ENCODE peak calls at places on chromosomes 13 and 19, in eight cellular contexts. O is aorta, B is fibroblast of the aortic adventitia, F is HCT116, K is pancreas, D is body of pancreas, Q is HFF-Myc, R is GM12865. J is an unnamed sample.

GRCh38 chr19:283395-283794 is 7.8 kb downstream of the PLPP2 start:
- DNase-seq in D (no peak), Q (no peak), F (no peak), B (no peak), O (no peak), R (no peak), K (no peak), J (no peak)

GRCh38 chr19:16566161-16566560 is 6.1 kb downstream of the SLC35E1 start:
- DNase-seq in F (no peak), B (no peak), O (no peak), D (peak), K (no peak), Q (no peak), R (no peak), J (no peak)

GRCh38 chr13:41311607-41312500 is 787 bp downstream of the NAA16 start:
- DNase-seq in D (peak), O (peak), F (no peak), K (peak), B (peak), R (peak), Q (no peak), J (peak)

GRCh38 chr13:50572129-50572528 is 271.4 kb downstream of the DLEU7 start:
- DNase-seq in Q (no peak), F (no peak), D (no peak), R (no peak), K (no peak), B (no peak), O (no peak), J (no peak)

GRCh38 chr13:59750860-59751259 is 412.9 kb downstream of the DIAPH3 start:
- DNase-seq in D (peak), B (peak), F (no peak), O (no peak), R (no peak), Q (peak), K (peak), J (peak)

GRCh38 chr19:38362076-38362945 is 12.1 kb upstream of the PSMD8 start:
- DNase-seq in O (peak), Q (no peak), R (peak), F (peak), K (peak), D (peak), B (peak), J (peak)

GRCh38 chr19:3618811-3619630 is 7.6 kb downstream of the CACTIN start:
- DNase-seq in B (no peak), O (peak), K (no peak), F (no peak), Q (no peak), D (no peak), R (no peak), J (peak)

GRCh38 chr13:21181671-21182070 is 5.2 kb downstream of the MRPL57 start:
- DNase-seq in D (no peak), F (no peak), R (no peak), Q (no peak), B (no peak), O (no peak), K (no peak), J (no peak)

GRCh38 chr19:46621191-46622117 is 3.4 kb downstream of the PTGIR start:
- DNase-seq in O (peak), K (no peak), Q (no peak), F (no peak), D (no peak), R (no peak), B (no peak), J (peak)

GRCh38 chr13:112812306-112813034 is 122.6 kb downstream of the ATP11A start:
- DNase-seq in B (no peak), K (no peak), Q (no peak), O (no peak), F (no peak), D (no peak), R (no peak), J (no peak)

GRCh38 chr13:58547419-58547818 is 915.9 kb downstream of the PCDH17 start:
- DNase-seq in R (no peak), B (no peak), K (no peak), Q (no peak), F (no peak), O (no peak), D (no peak), J (no peak)

GRCh38 chr13:97000295-97000925 is 6.1 kb upstream of the OXGR1 start:
- DNase-seq in F (no peak), Q (no peak), R (no peak), D (no peak), O (no peak), B (no peak), K (no peak), J (no peak)

GRCh38 chr19:1269478-1270167 is 491 bp downstream of the CIRBP start:
- DNase-seq in O (peak), K (peak), B (peak), R (peak), F (no peak), D (peak), Q (peak), J (peak)

GRCh38 chr13:85610024-85610423 is 189.2 kb downstream of the SLITRK6 start:
- DNase-seq in Q (no peak), F (no peak), D (no peak), B (no peak), O (no peak), R (no peak), K (no peak), J (no peak)

GRCh38 chr19:37986048-37986750 is 79.2 kb downstream of the SIPA1L3 start:
- DNase-seq in B (no peak), K (no peak), F (no peak), R (peak), D (no peak), Q (no peak), O (no peak), J (no peak)

GRCh38 chr19:704447-704741 is 4.3 kb upstream of the PALM start:
- DNase-seq in B (no peak), K (no peak), R (no peak), O (no peak), D (no peak), Q (no peak), F (no peak), J (no peak)

GRCh38 chr13:33677215-33677614 is 140.7 kb upstream of the RFC3 start:
- DNase-seq in O (no peak), D (no peak), F (no peak), R (no peak), K (no peak), Q (no peak), B (no peak), J (no peak)

GRCh38 chr13:48159436-48160225 is 64.7 kb upstream of the MED4 start:
- DNase-seq in O (no peak), D (no peak), F (no peak), K (no peak), B (peak), R (no peak), Q (no peak), J (no peak)

GRCh38 chr19:29836409-29836825 is 24.6 kb downstream of the CCNE1 start:
- DNase-seq in Q (no peak), B (no peak), F (no peak), K (no peak), D (no peak), O (no peak), R (peak), J (no peak)

GRCh38 chr19:21328885-21329605 is at the start of gene ZNF708:
- DNase-seq in B (peak), D (peak), O (peak), Q (peak), R (peak), K (peak), F (peak), J (peak)

GRCh38 chr19:53183146-53183545 is 10.0 kb downstream of the ZNF665 start:
- DNase-seq in R (no peak), O (no peak), F (no peak), K (no peak), D (no peak), B (no peak), Q (no peak), J (no peak)

GRCh38 chr13:29901714-29902631 is 51.6 kb upstream of the UBL3 start:
- DNase-seq in Q (peak), B (peak), K (no peak), O (peak), R (no peak), F (no peak), D (peak), J (no peak)

GRCh38 chr13:23609414-23610186 is 39.4 kb downstream of the TNFRSF19 start:
- DNase-seq in Q (peak), K (no peak), F (no peak), O (no peak), B (peak), D (no peak), R (peak), J (peak)

GRCh38 chr19:29999490-29999889 is 57.5 kb downstream of the URI1 start:
- DNase-seq in R (no peak), Q (no peak), F (no peak), D (no peak), O (no peak), K (no peak), B (no peak), J (no peak)

GRCh38 chr19:38049105-38049649 is 142.2 kb downstream of the SIPA1L3 start:
- DNase-seq in Q (peak), R (peak), D (no peak), O (no peak), K (no peak), F (no peak), B (no peak), J (no peak)

GRCh38 chr19:40279120-40279551 is 6.0 kb downstream of the AKT2 start:
- DNase-seq in Q (no peak), D (no peak), B (peak), F (no peak), K (no peak), R (peak), O (peak), J (peak)

GRCh38 chr13:82766732-82767321 is 1115.4 kb downstream of the SLITRK1 start:
- DNase-seq in R (no peak), D (no peak), F (no peak), B (no peak), Q (no peak), O (no peak), K (no peak), J (no peak)

DNA sequence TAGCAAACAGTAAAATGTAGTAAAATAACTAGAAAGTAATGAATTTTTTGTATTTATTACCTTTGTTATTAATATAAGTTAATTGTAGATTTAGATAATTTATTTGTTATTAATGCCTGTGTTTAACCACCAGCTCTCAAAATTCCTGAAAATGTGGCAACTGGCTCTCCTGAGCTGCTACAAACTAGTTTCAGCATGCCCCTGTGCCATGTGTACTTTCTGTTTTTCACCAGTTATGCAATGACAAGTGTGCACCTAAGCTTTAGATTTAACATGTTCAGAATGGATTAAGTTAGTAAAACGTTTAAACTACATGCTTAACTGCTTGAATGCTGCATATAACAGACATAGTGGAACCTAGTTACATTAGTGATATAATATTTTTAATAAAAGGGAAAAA is 88.1 kb downstream of the POSTN start:
- DNase-seq in R (no peak), B (no peak), Q (no peak), O (no peak), K (no peak), D (no peak), F (no peak), J (no peak)
- H3K4me3 ChIP-seq in R (no peak), B (no peak), Q (no peak), O (no peak), K (no peak), D (no peak), F (no peak), J (no peak)

GRCh38 chr19:48719263-48720171 is at the start of gene MAMSTR:
- DNase-seq in D (no peak), R (no peak), B (no peak), O (peak), F (no peak), K (peak), Q (no peak), J (peak)
- H3K4me3 ChIP-seq in D (no peak), R (peak), B (peak), O (no peak), F (peak), K (peak), Q (peak), J (peak)

DNA sequence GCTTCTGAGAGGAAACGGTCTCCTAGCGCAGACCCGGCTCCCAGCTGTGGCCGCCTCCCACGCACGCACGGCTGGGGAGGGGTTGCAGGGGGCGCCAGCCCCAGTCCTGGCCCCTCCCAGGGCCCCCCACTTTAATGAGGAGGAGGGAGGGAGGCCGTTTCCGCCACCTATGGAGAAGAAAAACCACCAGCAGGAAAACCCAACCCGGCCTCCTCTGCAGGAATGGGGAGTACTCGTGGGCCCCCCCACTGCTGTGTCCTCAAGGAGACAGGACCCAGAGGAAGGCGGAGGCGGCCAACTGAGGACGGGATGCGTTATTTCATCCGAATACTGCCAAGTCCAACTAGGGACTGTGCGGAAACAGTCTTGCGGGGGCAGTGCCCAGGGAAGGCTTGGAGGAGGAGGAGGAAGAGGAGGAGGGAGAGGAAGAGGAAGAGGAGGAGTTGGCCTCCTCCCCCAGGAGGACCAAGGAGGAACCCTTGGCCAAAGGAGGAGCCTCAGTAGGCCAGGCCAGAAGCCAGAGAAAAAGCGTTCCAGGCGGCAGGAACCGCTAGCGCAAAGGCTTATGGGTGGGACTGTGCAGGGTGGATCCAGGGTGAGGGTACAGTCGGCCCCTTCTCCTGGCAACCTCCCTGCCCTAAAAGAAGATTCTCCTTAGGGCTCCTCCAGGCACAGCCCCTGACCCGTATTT is 3.9 kb upstream of the SSBP4 start:
- DNase-seq in K (no peak), Q (peak), O (peak), B (peak), F (no peak), D (peak), R (no peak), J (peak)
- H3K4me3 ChIP-seq in K (no peak), Q (peak), O (no peak), B (peak), F (peak), D (no peak), R (no peak), J (peak)

GRCh38 chr19:18989316-18989715 is 44.0 kb downstream of the SUGP2 start:
- DNase-seq in K (no peak), R (no peak), D (no peak), F (no peak), Q (peak), O (no peak), B (no peak), J (no peak)

GRCh38 chr19:18985257-18985656 is 44.2 kb upstream of the HOMER3 start:
- DNase-seq in K (no peak), F (no peak), D (peak), Q (no peak), B (peak), O (peak), R (no peak), J (no peak)

GRCh38 chr19:18990128-18990708 is 43.1 kb downstream of the SUGP2 start:
- DNase-seq in K (no peak), Q (no peak), R (no peak), D (no peak), B (no peak), F (no peak), O (no peak), J (no peak)

GRCh38 chr19:18984251-18984650 is 43.2 kb upstream of the HOMER3 start:
- DNase-seq in D (no peak), F (no peak), O (no peak), Q (no peak), K (no peak), B (no peak), R (no peak), J (no peak)

GRCh38 chr19:18987456-18987855 is 45.9 kb downstream of the SUGP2 start:
- DNase-seq in D (no peak), R (no peak), B (no peak), O (no peak), Q (no peak), K (no peak), F (no peak), J (no peak)
- H3K4me3 ChIP-seq in D (no peak), R (no peak), B (no peak), O (no peak), Q (no peak), K (no peak), F (no peak), J (no peak)

DNA sequence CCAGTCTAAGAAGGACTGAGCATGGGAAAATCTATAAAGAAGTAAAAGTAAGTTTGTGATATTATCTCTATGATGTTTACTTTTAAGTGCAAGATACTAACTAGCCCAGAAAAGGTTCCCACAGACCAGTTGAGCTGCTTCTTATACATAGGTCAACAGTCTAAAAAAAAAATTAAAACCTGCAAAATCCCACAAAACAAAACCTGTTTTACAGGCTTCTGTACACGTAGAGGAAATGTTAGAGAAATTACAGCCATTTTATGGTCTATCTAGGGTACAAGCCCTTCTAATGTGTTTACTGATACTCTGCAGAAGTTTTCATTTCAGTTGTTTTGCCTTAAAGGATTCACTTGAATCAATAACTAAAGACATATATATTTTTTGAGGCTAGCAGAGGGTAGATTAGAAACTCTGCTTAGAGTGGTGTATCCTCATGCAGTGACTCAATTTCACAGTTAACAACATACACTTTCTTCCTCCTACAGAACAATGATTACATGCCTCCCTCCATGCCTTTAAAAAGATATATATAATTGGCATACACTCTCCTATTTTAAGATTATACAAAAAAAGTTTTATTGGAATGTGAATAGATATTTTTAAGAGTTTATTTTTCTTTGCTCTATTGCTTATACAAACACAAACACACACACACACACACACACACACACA is 43.9 kb downstream of the CAB39L start:
- DNase-seq in B (no peak), F (no peak), K (no peak), Q (no peak), R (no peak), O (no peak), D (peak), J (no peak)
- H3K4me3 ChIP-seq in B (no peak), F (no peak), K (peak), Q (no peak), R (no peak), O (peak), D (no peak), J (peak)

J was measured in right cardiac atrium.